ENCODE peak calls at places on chromosomes 5 and 9, in eight cellular contexts. N is GM23338, A is mesothelial cell of epicardium, B is upper lobe of right lung, K is PC-3, M is HFFc6, F is gastrocnemius medialis, Q is GM12865. H is an unnamed sample.

GRCh38 chr9:4762889-4763521 is 22.0 kb upstream of the AK3 start:
- DNase-seq in N (peak), Q (peak), A (no peak), B (no peak), F (no peak), M (no peak), K (no peak), H (no peak)

GRCh38 chr5:164475339-164475977 is 970.0 kb downstream of the MAT2B start:
- DNase-seq in Q (peak), K (peak), A (no peak), M (no peak), F (no peak), B (no peak), N (peak), H (no peak)

GRCh38 chr5:96901384-96901783 is 25.1 kb downstream of the ERAP2 start:
- DNase-seq in M (no peak), N (peak), F (no peak), Q (peak), B (no peak), K (no peak), A (no peak), H (no peak)

GRCh38 chr9:135448570-135449180 is 30.9 kb upstream of the PPP1R26 start:
- DNase-seq in K (no peak), Q (no peak), A (no peak), B (no peak), N (peak), F (no peak), M (no peak), H (no peak)

GRCh38 chr5:173324115-173325001 is 3.9 kb downstream of the STC2 start:
- DNase-seq in N (no peak), Q (peak), A (no peak), K (no peak), F (no peak), B (peak), M (peak), H (no peak)

GRCh38 chr5:76283670-76284069 is 119.4 kb upstream of the IQGAP2 start:
- DNase-seq in F (no peak), K (peak), A (no peak), B (no peak), N (no peak), Q (no peak), M (no peak), H (no peak)

GRCh38 chr5:84385705-84386104 is 1.0 kb upstream of the EDIL3 start:
- DNase-seq in A (no peak), N (no peak), M (no peak), B (no peak), K (no peak), Q (no peak), F (no peak), H (no peak)

GRCh38 chr9:113343732-113344231 is 3.7 kb upstream of the WDR31 start:
- DNase-seq in Q (no peak), B (peak), N (no peak), F (peak), K (no peak), A (peak), M (peak), H (no peak)

GRCh38 chr9:89436963-89437625 is 60.8 kb downstream of the SEMA4D start:
- DNase-seq in K (no peak), A (no peak), N (no peak), F (no peak), M (no peak), Q (peak), B (peak), H (peak)

GRCh38 chr5:135139397-135140134 is 105.5 kb upstream of the PITX1 start:
- DNase-seq in F (no peak), K (peak), A (no peak), Q (no peak), B (no peak), N (no peak), M (peak), H (no peak)

GRCh38 chr9:36037580-36038169 is 962 bp downstream of the RECK start:
- DNase-seq in B (no peak), A (no peak), M (no peak), F (no peak), N (peak), K (no peak), Q (no peak), H (no peak)

GRCh38 chr5:37915078-37915736 is 75.4 kb upstream of the GDNF start:
- DNase-seq in K (no peak), B (no peak), M (no peak), N (no peak), Q (peak), F (no peak), A (no peak), H (no peak)

GRCh38 chr5:170623576-170624181 is 119.9 kb downstream of the KCNIP1 start:
- DNase-seq in M (peak), K (peak), A (no peak), Q (peak), B (peak), F (no peak), N (peak), H (no peak)

GRCh38 chr9:116238751-116239340 is 85.3 kb downstream of the PAPPA start:
- DNase-seq in B (no peak), A (no peak), K (no peak), Q (no peak), N (no peak), M (no peak), F (no peak), H (no peak)

GRCh38 chr9:108535526-108535925 is 320.3 kb downstream of the ACTL7B start:
- DNase-seq in K (no peak), F (no peak), A (no peak), Q (peak), B (no peak), N (peak), M (no peak), H (no peak)

GRCh38 chr9:98565152-98566135 is 143.3 kb downstream of the GABBR2 start:
- DNase-seq in A (no peak), F (no peak), K (no peak), B (no peak), N (no peak), M (no peak), Q (no peak), H (no peak)

GRCh38 chr5:24110019-24110615 is 534.7 kb downstream of the CDH10 start:
- DNase-seq in F (no peak), K (peak), B (no peak), Q (no peak), A (no peak), N (peak), M (no peak), H (no peak)

GRCh38 chr9:36925033-36925432 is 109.0 kb downstream of the PAX5 start:
- DNase-seq in K (no peak), F (no peak), Q (no peak), A (no peak), N (no peak), M (no peak), B (no peak), H (no peak)

GRCh38 chr5:132195727-132196126 is 31.9 kb downstream of the P4HA2 start:
- DNase-seq in A (no peak), M (no peak), F (no peak), K (no peak), Q (no peak), N (no peak), B (no peak), H (no peak)

GRCh38 chr5:1086871-1087270 is 25.0 kb downstream of the SLC12A7 start:
- DNase-seq in A (no peak), M (no peak), K (no peak), F (no peak), Q (no peak), N (no peak), B (no peak), H (no peak)

GRCh38 chr5:109805882-109806281 is 116.2 kb downstream of the MAN2A1 start:
- DNase-seq in M (no peak), F (no peak), A (no peak), Q (no peak), K (no peak), N (peak), B (no peak), H (no peak)

GRCh38 chr5:73629456-73629855 is 3.5 kb downstream of the ARHGEF28 start:
- DNase-seq in A (no peak), K (no peak), Q (no peak), N (no peak), M (no peak), F (no peak), B (no peak), H (no peak)

GRCh38 chr9:123883634-123884033 is 46.3 kb downstream of the DENND1A start:
- DNase-seq in A (no peak), F (no peak), M (peak), N (no peak), B (no peak), K (peak), Q (no peak), H (no peak)

DNA sequence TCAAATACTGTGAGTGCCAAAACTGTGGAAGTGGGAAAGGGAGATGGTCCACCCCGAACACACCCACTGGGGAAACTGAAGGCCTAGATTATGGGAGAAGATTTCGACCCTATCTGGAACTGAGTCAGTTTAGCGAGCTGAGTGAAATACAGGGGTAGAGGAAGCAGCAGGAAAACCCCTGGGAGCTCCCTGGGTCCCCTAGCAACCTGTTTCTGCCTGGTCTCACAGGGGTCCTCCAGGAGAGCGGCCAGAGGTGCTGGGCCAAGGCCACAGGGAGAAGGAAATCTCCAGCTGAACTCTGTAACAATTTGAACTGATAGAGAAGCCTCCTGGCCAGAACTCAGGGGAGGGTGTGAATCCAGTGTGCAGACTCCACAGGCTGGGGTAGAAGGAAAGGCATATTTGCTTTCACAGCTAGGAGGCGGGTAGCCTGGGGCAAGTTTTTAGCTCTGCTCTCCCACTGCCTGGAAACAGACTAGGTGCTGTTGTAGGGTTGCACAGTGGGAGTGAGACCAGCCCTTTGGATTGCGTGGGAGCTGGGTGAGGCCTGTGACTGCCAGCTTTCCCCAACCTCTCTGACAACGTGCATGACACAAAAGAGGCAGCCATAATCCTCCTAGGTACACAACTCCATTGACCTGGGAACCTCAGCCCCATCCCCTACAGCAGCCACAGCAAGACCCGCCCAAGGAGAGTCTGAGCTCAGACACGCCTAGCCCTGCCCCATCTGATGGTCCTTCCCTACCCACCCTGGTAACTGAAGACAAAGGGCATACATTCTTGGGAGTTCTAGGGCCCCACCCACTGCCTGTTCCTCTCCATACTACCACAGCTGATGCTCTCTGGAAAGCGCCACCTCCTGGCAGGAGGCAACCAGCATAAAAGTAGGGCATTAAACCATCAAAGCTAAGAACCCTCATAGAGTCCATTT is 78.8 kb upstream of the GPBP1 start:
- DNase-seq in M (peak), F (no peak), B (no peak), N (peak), A (no peak), K (peak), Q (peak), H (no peak)
- TF ChIP-seq CTCF in M (peak), F (no peak), B (no peak), N (peak), A (no peak), K (peak), Q (no peak), H (no peak)

GRCh38 chr9:125631391-125632085 is 75.5 kb downstream of the MAPKAP1 start:
- DNase-seq in K (peak), N (peak), A (no peak), Q (peak), M (peak), F (no peak), B (no peak), H (no peak)
- TF ChIP-seq CTCF in K (peak), N (peak), A (no peak), Q (peak), M (peak), F (peak), B (peak), H (peak)

DNA sequence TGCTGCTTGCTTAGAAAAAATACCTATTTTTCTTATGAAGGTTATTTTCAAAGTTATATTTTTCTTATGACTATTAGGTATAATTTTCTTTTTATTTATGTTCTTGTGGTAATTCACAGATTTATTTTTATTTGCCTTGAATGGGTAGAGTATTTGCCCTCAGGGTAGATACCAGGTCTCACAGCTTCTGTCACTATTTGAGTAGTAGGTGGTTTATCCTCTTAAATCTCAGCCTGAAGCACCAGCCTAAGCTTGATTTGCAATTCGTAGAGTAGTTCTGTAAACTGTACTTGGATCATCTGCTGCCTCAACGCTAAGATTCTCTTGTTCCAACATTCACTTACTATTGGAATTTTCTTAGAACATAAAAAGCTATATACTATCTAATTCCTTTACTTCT is 659.1 kb upstream of the ARRDC3 start:
- DNase-seq in M (no peak), N (no peak), Q (no peak), F (no peak), A (no peak), B (no peak), K (peak), H (no peak)
- TF ChIP-seq CTCF in M (no peak), N (no peak), Q (no peak), F (no peak), A (no peak), B (no peak), K (no peak), H (no peak)

GRCh38 chr5:79859588-79859987 is 131.5 kb downstream of the MTX3 start:
- DNase-seq in M (no peak), A (no peak), F (no peak), N (no peak), Q (no peak), B (no peak), K (no peak), H (no peak)
- TF ChIP-seq CTCF in M (peak), A (no peak), F (no peak), N (no peak), Q (no peak), B (no peak), K (no peak), H (no peak)